ENCODE peak calls at places on chromosomes 7 and 10, in four cellular contexts. One of them, this sample, is unnamed.

GRCh38 chr10:53010362-53010907 is 237.9 kb upstream of the MBL2 start:
- DNase-seq in CD8-positive, alpha-beta T cell: no peak
- DNase-seq in transverse colon: no peak
- DNase-seq in mammary epithelial cell: no peak
- DNase-seq in this sample: no peak

GRCh38 chr10:129911451-129912160 is 52.5 kb downstream of the EBF3 start:
- DNase-seq in transverse colon: no peak
- DNase-seq in CD8-positive, alpha-beta T cell: no peak
- DNase-seq in mammary epithelial cell: no peak
- DNase-seq in this sample: no peak

GRCh38 chr7:79828866-79829265 is 305.8 kb upstream of the GNAI1 start:
- DNase-seq in transverse colon: no peak
- DNase-seq in mammary epithelial cell: no peak
- DNase-seq in CD8-positive, alpha-beta T cell: no peak
- DNase-seq in this sample: no peak

GRCh38 chr10:78460204-78460603 is 426.5 kb downstream of the RPS24 start:
- DNase-seq in mammary epithelial cell: no peak
- DNase-seq in CD8-positive, alpha-beta T cell: no peak
- DNase-seq in transverse colon: no peak
- DNase-seq in this sample: no peak

GRCh38 chr7:16817536-16817935 is 12.7 kb upstream of the AGR2 start:
- DNase-seq in CD8-positive, alpha-beta T cell: no peak
- DNase-seq in transverse colon: no peak
- DNase-seq in mammary epithelial cell: peak; percentile 75
- DNase-seq in this sample: peak; percentile 74

GRCh38 chr10:93680414-93681047 is 21.9 kb downstream of the FRA10AC1 start:
- DNase-seq in mammary epithelial cell: peak; percentile 35
- DNase-seq in CD8-positive, alpha-beta T cell: no peak
- DNase-seq in transverse colon: no peak
- DNase-seq in this sample: no peak

GRCh38 chr10:33074443-33074842 is 116.4 kb upstream of the ITGB1 start:
- DNase-seq in transverse colon: no peak
- DNase-seq in mammary epithelial cell: no peak
- DNase-seq in CD8-positive, alpha-beta T cell: no peak
- DNase-seq in this sample: no peak

GRCh38 chr7:36604801-36605200 is 119.5 kb downstream of the AOAH start:
- DNase-seq in transverse colon: no peak
- DNase-seq in mammary epithelial cell: peak; percentile 48
- DNase-seq in CD8-positive, alpha-beta T cell: no peak
- DNase-seq in this sample: peak; percentile 26

GRCh38 chr10:15439381-15439837 is 68.3 kb upstream of the FAM171A1 start:
- DNase-seq in CD8-positive, alpha-beta T cell: no peak
- DNase-seq in transverse colon: peak; percentile 19
- DNase-seq in mammary epithelial cell: peak; percentile 3
- DNase-seq in this sample: no peak

GRCh38 chr10:76911184-76911583 is 726.4 kb downstream of the KCNMA1 start:
- DNase-seq in mammary epithelial cell: no peak
- DNase-seq in transverse colon: peak; percentile 26
- DNase-seq in CD8-positive, alpha-beta T cell: no peak
- DNase-seq in this sample: no peak

GRCh38 chr10:99521474-99522077 is 11.2 kb upstream of the NKX2-3 start:
- DNase-seq in mammary epithelial cell: no peak
- DNase-seq in transverse colon: no peak
- DNase-seq in CD8-positive, alpha-beta T cell: no peak
- DNase-seq in this sample: no peak

GRCh38 chr10:103231047-103231551 is 14.6 kb upstream of the RPEL1 start:
- DNase-seq in mammary epithelial cell: peak; percentile 84
- DNase-seq in transverse colon: no peak
- DNase-seq in CD8-positive, alpha-beta T cell: no peak
- DNase-seq in this sample: peak; percentile 91

GRCh38 chr10:129972145-129972965 is 8.3 kb upstream of the EBF3 start:
- DNase-seq in mammary epithelial cell: no peak
- DNase-seq in CD8-positive, alpha-beta T cell: no peak
- DNase-seq in transverse colon: no peak
- DNase-seq in this sample: no peak

GRCh38 chr10:79299397-79300370 is 47.6 kb upstream of the PPIF start:
- DNase-seq in transverse colon: no peak
- DNase-seq in mammary epithelial cell: no peak
- DNase-seq in CD8-positive, alpha-beta T cell: no peak
- DNase-seq in this sample: no peak

GRCh38 chr7:27640914-27641570 is 21.6 kb downstream of the HIBADH start:
- DNase-seq in CD8-positive, alpha-beta T cell: no peak
- DNase-seq in mammary epithelial cell: peak; percentile 48
- DNase-seq in transverse colon: no peak
- DNase-seq in this sample: no peak

GRCh38 chr7:158707610-158708009 is 3.0 kb upstream of the NCAPG2 start:
- DNase-seq in transverse colon: no peak
- DNase-seq in CD8-positive, alpha-beta T cell: no peak
- DNase-seq in mammary epithelial cell: no peak
- DNase-seq in this sample: no peak

GRCh38 chr7:467393-467828 is 52.2 kb downstream of the PDGFA start:
- DNase-seq in CD8-positive, alpha-beta T cell: no peak
- DNase-seq in transverse colon: no peak
- DNase-seq in mammary epithelial cell: no peak
- DNase-seq in this sample: no peak

GRCh38 chr10:132363921-132364593 is 32.1 kb downstream of the LRRC27 start:
- DNase-seq in transverse colon: no peak
- DNase-seq in mammary epithelial cell: no peak
- DNase-seq in CD8-positive, alpha-beta T cell: no peak
- DNase-seq in this sample: no peak

GRCh38 chr10:22999942-23000341 is 72.1 kb downstream of the ARMC3 start:
- DNase-seq in transverse colon: no peak
- DNase-seq in CD8-positive, alpha-beta T cell: no peak
- DNase-seq in mammary epithelial cell: no peak
- DNase-seq in this sample: no peak

GRCh38 chr10:125022671-125023070 is 80.7 kb downstream of the ZRANB1 start:
- DNase-seq in transverse colon: no peak
- DNase-seq in mammary epithelial cell: no peak
- DNase-seq in CD8-positive, alpha-beta T cell: no peak
- DNase-seq in this sample: no peak

GRCh38 chr10:125020386-125020785 is 78.5 kb downstream of the ZRANB1 start:
- DNase-seq in CD8-positive, alpha-beta T cell: no peak
- DNase-seq in mammary epithelial cell: no peak
- DNase-seq in transverse colon: no peak
- DNase-seq in this sample: no peak

GRCh38 chr10:125018576-125019143 is 76.7 kb downstream of the ZRANB1 start:
- DNase-seq in transverse colon: no peak
- DNase-seq in mammary epithelial cell: no peak
- DNase-seq in CD8-positive, alpha-beta T cell: no peak
- DNase-seq in this sample: no peak

GRCh38 chr10:125021686-125022374 is 79.9 kb downstream of the ZRANB1 start:
- DNase-seq in CD8-positive, alpha-beta T cell: no peak
- DNase-seq in transverse colon: no peak
- DNase-seq in mammary epithelial cell: no peak
- DNase-seq in this sample: no peak

GRCh38 chr10:125020871-125021270 is 78.9 kb downstream of the ZRANB1 start:
- DNase-seq in transverse colon: no peak
- DNase-seq in mammary epithelial cell: no peak
- DNase-seq in CD8-positive, alpha-beta T cell: no peak
- DNase-seq in this sample: no peak
- H3K27me3 ChIP-seq in transverse colon: no peaks in the 10 kb centered on the region
- H3K27me3 ChIP-seq in mammary epithelial cell: no peaks in the 10 kb centered on the region
- H3K27me3 ChIP-seq in CD8-positive, alpha-beta T cell: no peaks in the 10 kb centered on the region
- H3K27me3 ChIP-seq in this sample: no peaks in the 10 kb centered on the region

DNA sequence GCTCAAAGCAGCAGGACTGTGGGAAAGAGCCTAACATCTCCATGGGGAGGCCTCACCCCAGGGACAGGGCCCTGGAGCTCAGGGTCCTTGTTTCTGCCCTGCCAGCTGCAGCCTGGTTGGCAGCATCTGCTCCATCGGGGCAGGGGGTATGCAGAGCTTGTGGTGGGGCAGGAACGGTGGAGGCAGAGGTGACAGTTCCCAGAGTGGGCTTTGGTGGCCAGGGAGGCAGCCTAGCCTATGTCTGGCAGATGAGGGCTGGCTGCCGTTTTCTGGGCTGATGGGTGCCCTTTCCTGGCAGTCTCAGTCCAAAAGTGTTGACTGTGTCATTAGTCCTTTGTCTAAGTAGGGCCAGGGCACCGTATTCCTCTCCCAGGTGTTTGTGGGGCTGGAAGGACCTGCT is 12.2 kb upstream of the AHCYL2 start:
- DNase-seq in transverse colon: no peak
- DNase-seq in mammary epithelial cell: no peak
- DNase-seq in CD8-positive, alpha-beta T cell: no peak
- DNase-seq in this sample: no peak
- H3K36me3 ChIP-seq in transverse colon: no peaks in the 10 kb centered on the region
- H3K36me3 ChIP-seq in mammary epithelial cell: no peaks in the 10 kb centered on the region
- H3K36me3 ChIP-seq in CD8-positive, alpha-beta T cell: no peaks in the 10 kb centered on the region
- H3K36me3 ChIP-seq in this sample: peaks cover 2% of the 10 kb centered on the region

GRCh38 chr7:69903410-69903809 is 305.1 kb downstream of the AUTS2 start:
- DNase-seq in transverse colon: no peak
- DNase-seq in mammary epithelial cell: no peak
- DNase-seq in CD8-positive, alpha-beta T cell: no peak
- DNase-seq in this sample: no peak

GRCh38 chr7:69910150-69910549 is 311.9 kb downstream of the AUTS2 start:
- DNase-seq in CD8-positive, alpha-beta T cell: no peak
- DNase-seq in mammary epithelial cell: no peak
- DNase-seq in transverse colon: no peak
- DNase-seq in this sample: no peak

GRCh38 chr7:69907720-69908119 is 309.4 kb downstream of the AUTS2 start:
- DNase-seq in mammary epithelial cell: no peak
- DNase-seq in transverse colon: no peak
- DNase-seq in CD8-positive, alpha-beta T cell: no peak
- DNase-seq in this sample: no peak

GRCh38 chr7:69911337-69911736 is 313.1 kb downstream of the AUTS2 start:
- DNase-seq in mammary epithelial cell: no peak
- DNase-seq in transverse colon: no peak
- DNase-seq in CD8-positive, alpha-beta T cell: no peak
- DNase-seq in this sample: no peak

DNA sequence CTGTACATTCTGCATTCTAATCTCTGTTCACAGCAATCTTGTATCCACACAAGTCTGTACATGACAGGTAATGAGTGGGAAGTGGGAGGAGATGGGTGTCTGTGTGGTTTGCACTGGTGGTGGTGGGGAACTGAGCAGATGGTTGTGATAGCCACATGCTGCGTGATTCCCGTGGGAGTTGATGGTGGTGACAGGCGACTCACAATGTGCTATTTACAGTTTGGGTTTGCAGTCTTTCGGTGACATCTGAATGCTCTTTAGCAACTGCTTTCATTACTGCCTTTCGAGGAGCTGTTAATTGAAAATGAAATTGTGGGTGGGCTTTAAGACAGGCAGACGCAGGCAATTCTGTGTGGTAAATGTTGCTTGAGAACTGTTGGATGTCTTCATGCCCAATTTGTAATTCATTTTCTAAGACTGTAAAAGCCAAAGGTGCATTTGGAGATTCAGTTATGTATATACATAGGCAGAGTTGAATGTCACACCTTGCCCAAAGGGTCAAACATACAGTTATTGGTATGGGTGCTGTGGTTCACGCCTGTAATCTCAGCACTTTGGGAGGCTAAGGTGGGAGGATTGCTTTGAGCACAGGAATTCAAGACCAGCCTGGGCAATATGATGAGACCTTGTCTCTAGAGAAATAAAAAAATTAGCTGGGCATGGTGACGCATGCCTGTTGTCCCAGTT is 308.2 kb downstream of the AUTS2 start:
- DNase-seq in CD8-positive, alpha-beta T cell: no peak
- DNase-seq in transverse colon: no peak
- DNase-seq in mammary epithelial cell: no peak
- DNase-seq in this sample: no peak
- TF ChIP-seq CTCF in CD8-positive, alpha-beta T cell: no peak
- TF ChIP-seq CTCF in transverse colon: no peak
- TF ChIP-seq CTCF in mammary epithelial cell: no peak
- TF ChIP-seq CTCF in this sample: no peak

GRCh38 chr7:155529346-155529745 is 17.0 kb downstream of the CNPY1 start:
- DNase-seq in CD8-positive, alpha-beta T cell: no peak
- DNase-seq in transverse colon: no peak
- DNase-seq in mammary epithelial cell: no peak
- DNase-seq in this sample: no peak
- H3K27me3 ChIP-seq in CD8-positive, alpha-beta T cell: peaks cover 18% of the 10 kb centered on the region
- H3K27me3 ChIP-seq in transverse colon: peaks cover 82% of the 10 kb centered on the region
- H3K27me3 ChIP-seq in mammary epithelial cell: peaks cover 29% of the 10 kb centered on the region
- H3K27me3 ChIP-seq in this sample: peaks cover 34% of the 10 kb centered on the region

GRCh38 chr10:96673318-96674099 is 46.8 kb downstream of the PIK3AP1 start:
- DNase-seq in transverse colon: peak; percentile 52
- DNase-seq in mammary epithelial cell: no peak
- DNase-seq in CD8-positive, alpha-beta T cell: no peak
- DNase-seq in this sample: peak; percentile 60

GRCh38 chr10:96672491-96673175 is 47.7 kb downstream of the PIK3AP1 start:
- DNase-seq in mammary epithelial cell: no peak
- DNase-seq in CD8-positive, alpha-beta T cell: no peak
- DNase-seq in transverse colon: no peak
- DNase-seq in this sample: no peak

GRCh38 chr10:96675846-96676245 is 44.5 kb downstream of the PIK3AP1 start:
- DNase-seq in mammary epithelial cell: no peak
- DNase-seq in transverse colon: no peak
- DNase-seq in CD8-positive, alpha-beta T cell: no peak
- DNase-seq in this sample: no peak

GRCh38 chr10:96678725-96679124 is 41.6 kb downstream of the PIK3AP1 start:
- DNase-seq in mammary epithelial cell: no peak
- DNase-seq in CD8-positive, alpha-beta T cell: no peak
- DNase-seq in transverse colon: no peak
- DNase-seq in this sample: no peak

GRCh38 chr10:96676272-96677112 is 43.8 kb downstream of the PIK3AP1 start:
- DNase-seq in mammary epithelial cell: no peak
- DNase-seq in CD8-positive, alpha-beta T cell: no peak
- DNase-seq in transverse colon: no peak
- DNase-seq in this sample: no peak
- H3K36me3 ChIP-seq in mammary epithelial cell: no peaks in the 10 kb centered on the region
- H3K36me3 ChIP-seq in CD8-positive, alpha-beta T cell: no peaks in the 10 kb centered on the region
- H3K36me3 ChIP-seq in transverse colon: no peaks in the 10 kb centered on the region
- H3K36me3 ChIP-seq in this sample: no peaks in the 10 kb centered on the region

GRCh38 chr7:98291717-98292116 is 10.2 kb downstream of the BRI3 start:
- DNase-seq in mammary epithelial cell: no peak
- DNase-seq in CD8-positive, alpha-beta T cell: no peak
- DNase-seq in transverse colon: no peak
- DNase-seq in this sample: no peak
- TF ChIP-seq CTCF in mammary epithelial cell: peak; percentile 11
- TF ChIP-seq CTCF in CD8-positive, alpha-beta T cell: no peak
- TF ChIP-seq CTCF in transverse colon: no peak
- TF ChIP-seq CTCF in this sample: peak; percentile 17

GRCh38 chr10:101777857-101778145 is 1.9 kb upstream of the FGF8 start:
- DNase-seq in transverse colon: no peak
- DNase-seq in CD8-positive, alpha-beta T cell: no peak
- DNase-seq in mammary epithelial cell: no peak
- DNase-seq in this sample: no peak
- H3K27me3 ChIP-seq in transverse colon: peaks cover 62% of the 10 kb centered on the region
- H3K27me3 ChIP-seq in CD8-positive, alpha-beta T cell: peaks cover 47% of the 10 kb centered on the region
- H3K27me3 ChIP-seq in mammary epithelial cell: peaks cover 22% of the 10 kb centered on the region
- H3K27me3 ChIP-seq in this sample: peaks cover 61% of the 10 kb centered on the region

GRCh38 chr7:29937132-29937531 is 52.5 kb downstream of the SCRN1 start:
- DNase-seq in mammary epithelial cell: no peak
- DNase-seq in CD8-positive, alpha-beta T cell: no peak
- DNase-seq in transverse colon: no peak
- DNase-seq in this sample: no peak
- H3K36me3 ChIP-seq in mammary epithelial cell: peaks cover 25% of the 10 kb centered on the region
- H3K36me3 ChIP-seq in CD8-positive, alpha-beta T cell: no peaks in the 10 kb centered on the region
- H3K36me3 ChIP-seq in transverse colon: no peaks in the 10 kb centered on the region
- H3K36me3 ChIP-seq in this sample: peaks cover 3% of the 10 kb centered on the region

GRCh38 chr10:24784923-24785322 is 61.2 kb upstream of the ARHGAP21 start:
- DNase-seq in mammary epithelial cell: peak; percentile 55
- DNase-seq in CD8-positive, alpha-beta T cell: no peak
- DNase-seq in transverse colon: no peak
- DNase-seq in this sample: no peak
- TF ChIP-seq CTCF in mammary epithelial cell: no peak
- TF ChIP-seq CTCF in CD8-positive, alpha-beta T cell: no peak
- TF ChIP-seq CTCF in transverse colon: no peak
- TF ChIP-seq CTCF in this sample: no peak

This sample was measured in kidney epithelial cell.